ENCODE peak calls at places on chromosomes 4 and X, in ten cellular contexts. One of them, this sample, is unnamed.

GRCh38 chrX:443676-444210 is 57.0 kb upstream of the PPP2R3B start:
- DNase-seq in heart left ventricle: no peak
- DNase-seq in bronchial epithelial cell: no peak
- DNase-seq in K562: no peak
- DNase-seq in cardiac muscle cell: no peak
- DNase-seq in tibial artery: no peak
- DNase-seq in CD8-positive, alpha-beta T cell: no peak
- DNase-seq in Caco-2: no peak
- DNase-seq in upper lobe of right lung: peak; percentile 33
- DNase-seq in HL-60: no peak
- DNase-seq in this sample: no peak

GRCh38 chr4:118765399-118765798 is 70.5 kb downstream of the SEC24D start:
- DNase-seq in K562: peak; percentile 57
- DNase-seq in tibial artery: no peak
- DNase-seq in HL-60: no peak
- DNase-seq in bronchial epithelial cell: peak; percentile 87
- DNase-seq in upper lobe of right lung: no peak
- DNase-seq in CD8-positive, alpha-beta T cell: no peak
- DNase-seq in cardiac muscle cell: peak; percentile 97
- DNase-seq in heart left ventricle: no peak
- DNase-seq in Caco-2: no peak
- DNase-seq in this sample: no peak

GRCh38 chr4:38489924-38490639 is 173.9 kb upstream of the KLF3 start:
- DNase-seq in bronchial epithelial cell: peak; percentile 47
- DNase-seq in heart left ventricle: no peak
- DNase-seq in cardiac muscle cell: peak; percentile 66
- DNase-seq in HL-60: no peak
- DNase-seq in CD8-positive, alpha-beta T cell: no peak
- DNase-seq in K562: no peak
- DNase-seq in Caco-2: no peak
- DNase-seq in tibial artery: no peak
- DNase-seq in upper lobe of right lung: no peak
- DNase-seq in this sample: no peak

GRCh38 chrX:57906790-57907189 is 3.5 kb downstream of the ZXDA start:
- DNase-seq in K562: no peak
- DNase-seq in bronchial epithelial cell: no peak
- DNase-seq in HL-60: no peak
- DNase-seq in upper lobe of right lung: no peak
- DNase-seq in CD8-positive, alpha-beta T cell: no peak
- DNase-seq in Caco-2: no peak
- DNase-seq in tibial artery: no peak
- DNase-seq in cardiac muscle cell: peak; percentile 64
- DNase-seq in heart left ventricle: no peak
- DNase-seq in this sample: no peak

GRCh38 chrX:141791856-141792255 is 46.3 kb upstream of the MAGEC3 start:
- DNase-seq in Caco-2: no peak
- DNase-seq in bronchial epithelial cell: no peak
- DNase-seq in upper lobe of right lung: no peak
- DNase-seq in CD8-positive, alpha-beta T cell: no peak
- DNase-seq in K562: no peak
- DNase-seq in HL-60: no peak
- DNase-seq in cardiac muscle cell: no peak
- DNase-seq in tibial artery: no peak
- DNase-seq in heart left ventricle: no peak
- DNase-seq in this sample: no peak

GRCh38 chr4:153497988-153498967 is 32.1 kb downstream of the TMEM131L start:
- DNase-seq in CD8-positive, alpha-beta T cell: no peak
- DNase-seq in bronchial epithelial cell: no peak
- DNase-seq in HL-60: no peak
- DNase-seq in K562: no peak
- DNase-seq in heart left ventricle: no peak
- DNase-seq in upper lobe of right lung: no peak
- DNase-seq in cardiac muscle cell: peak; percentile 86
- DNase-seq in Caco-2: no peak
- DNase-seq in tibial artery: no peak
- DNase-seq in this sample: no peak

GRCh38 chrX:16212024-16212423 is 44.7 kb downstream of the MAGEB17 start:
- DNase-seq in K562: no peak
- DNase-seq in HL-60: no peak
- DNase-seq in CD8-positive, alpha-beta T cell: no peak
- DNase-seq in tibial artery: no peak
- DNase-seq in bronchial epithelial cell: peak; percentile 60
- DNase-seq in cardiac muscle cell: peak; percentile 5
- DNase-seq in upper lobe of right lung: no peak
- DNase-seq in heart left ventricle: no peak
- DNase-seq in Caco-2: no peak
- DNase-seq in this sample: no peak

GRCh38 chr4:24105183-24106039 is 215.6 kb upstream of the PPARGC1A start:
- DNase-seq in K562: no peak
- DNase-seq in HL-60: no peak
- DNase-seq in bronchial epithelial cell: peak; percentile 88
- DNase-seq in Caco-2: no peak
- DNase-seq in cardiac muscle cell: peak; percentile 91
- DNase-seq in tibial artery: no peak
- DNase-seq in CD8-positive, alpha-beta T cell: no peak
- DNase-seq in heart left ventricle: no peak
- DNase-seq in upper lobe of right lung: no peak
- DNase-seq in this sample: no peak

GRCh38 chr4:181582595-181582994 is 660.6 kb upstream of the TENM3 start:
- DNase-seq in K562: peak; percentile 5
- DNase-seq in bronchial epithelial cell: no peak
- DNase-seq in tibial artery: no peak
- DNase-seq in Caco-2: no peak
- DNase-seq in upper lobe of right lung: no peak
- DNase-seq in heart left ventricle: no peak
- DNase-seq in cardiac muscle cell: no peak
- DNase-seq in CD8-positive, alpha-beta T cell: no peak
- DNase-seq in HL-60: no peak
- DNase-seq in this sample: no peak

GRCh38 chr4:114860791-114861190 is 252.6 kb downstream of the NDST4 start:
- DNase-seq in bronchial epithelial cell: no peak
- DNase-seq in tibial artery: no peak
- DNase-seq in upper lobe of right lung: no peak
- DNase-seq in Caco-2: no peak
- DNase-seq in CD8-positive, alpha-beta T cell: no peak
- DNase-seq in HL-60: no peak
- DNase-seq in heart left ventricle: no peak
- DNase-seq in K562: no peak
- DNase-seq in cardiac muscle cell: no peak
- DNase-seq in this sample: no peak

GRCh38 chrX:55919367-55920221 is 202.0 kb downstream of the RRAGB start:
- DNase-seq in K562: no peak
- DNase-seq in bronchial epithelial cell: no peak
- DNase-seq in upper lobe of right lung: no peak
- DNase-seq in HL-60: no peak
- DNase-seq in CD8-positive, alpha-beta T cell: no peak
- DNase-seq in heart left ventricle: no peak
- DNase-seq in tibial artery: no peak
- DNase-seq in cardiac muscle cell: no peak
- DNase-seq in Caco-2: no peak
- DNase-seq in this sample: no peak

GRCh38 chrX:21949689-21950088 is 9.2 kb downstream of the SMS start:
- DNase-seq in cardiac muscle cell: no peak
- DNase-seq in K562: no peak
- DNase-seq in HL-60: no peak
- DNase-seq in Caco-2: no peak
- DNase-seq in heart left ventricle: no peak
- DNase-seq in upper lobe of right lung: no peak
- DNase-seq in tibial artery: no peak
- DNase-seq in bronchial epithelial cell: no peak
- DNase-seq in CD8-positive, alpha-beta T cell: no peak
- DNase-seq in this sample: no peak

DNA sequence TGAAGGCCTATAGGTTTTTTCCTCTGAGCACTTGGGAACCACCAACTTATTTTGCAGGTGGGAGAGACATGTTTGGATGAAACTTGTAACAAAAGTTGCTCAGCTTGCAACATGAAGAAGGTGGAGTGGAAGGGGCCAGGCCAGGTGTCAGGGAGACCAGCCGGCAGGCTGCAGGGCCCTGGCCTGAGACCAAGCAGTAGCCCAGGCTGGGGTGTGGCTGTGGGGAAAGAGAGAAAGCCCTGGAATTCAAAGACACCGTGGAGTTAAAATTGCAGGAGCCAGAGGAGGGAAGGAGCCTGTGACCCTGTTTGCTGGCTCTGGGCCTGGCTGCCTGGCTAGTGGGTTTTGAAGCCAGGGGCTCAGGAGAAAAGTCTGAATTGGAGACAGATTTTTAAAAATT is 43.4 kb downstream of the EFNB1 start:
- DNase-seq in HL-60: no peak
- DNase-seq in upper lobe of right lung: no peak
- DNase-seq in K562: no peak
- DNase-seq in Caco-2: no peak
- DNase-seq in cardiac muscle cell: no peak
- DNase-seq in CD8-positive, alpha-beta T cell: no peak
- DNase-seq in heart left ventricle: no peak
- DNase-seq in bronchial epithelial cell: no peak
- DNase-seq in tibial artery: no peak
- DNase-seq in this sample: no peak
- H3K27me3 ChIP-seq in HL-60: no peaks in the 10 kb centered on the region
- H3K27me3 ChIP-seq in upper lobe of right lung: no peaks in the 10 kb centered on the region
- H3K27me3 ChIP-seq in K562: no peaks in the 10 kb centered on the region
- H3K27me3 ChIP-seq in Caco-2: no peaks in the 10 kb centered on the region
- H3K27me3 ChIP-seq in cardiac muscle cell: peaks cover 8% of the 10 kb centered on the region
- H3K27me3 ChIP-seq in CD8-positive, alpha-beta T cell: no peaks in the 10 kb centered on the region
- H3K27me3 ChIP-seq in heart left ventricle: peaks cover 10% of the 10 kb centered on the region
- H3K27me3 ChIP-seq in bronchial epithelial cell: no peaks in the 10 kb centered on the region
- H3K27me3 ChIP-seq in tibial artery: no peaks in the 10 kb centered on the region
- H3K27me3 ChIP-seq in this sample: no peaks in the 10 kb centered on the region

GRCh38 chr4:88757776-88758175 is 60.1 kb upstream of the NAP1L5 start:
- DNase-seq in upper lobe of right lung: no peak
- DNase-seq in CD8-positive, alpha-beta T cell: no peak
- DNase-seq in heart left ventricle: no peak
- DNase-seq in HL-60: no peak
- DNase-seq in tibial artery: no peak
- DNase-seq in K562: no peak
- DNase-seq in bronchial epithelial cell: no peak
- DNase-seq in cardiac muscle cell: no peak
- DNase-seq in Caco-2: no peak
- DNase-seq in this sample: no peak
- H3K4me3 ChIP-seq in upper lobe of right lung: peak overlapping the region; percentile 22
- H3K4me3 ChIP-seq in CD8-positive, alpha-beta T cell: no peak overlapping the region
- H3K4me3 ChIP-seq in heart left ventricle: no peak overlapping the region
- H3K4me3 ChIP-seq in HL-60: no peak overlapping the region
- H3K4me3 ChIP-seq in tibial artery: no peak overlapping the region
- H3K4me3 ChIP-seq in K562: no peak overlapping the region
- H3K4me3 ChIP-seq in bronchial epithelial cell: no peak overlapping the region
- H3K4me3 ChIP-seq in cardiac muscle cell: no peak overlapping the region
- H3K4me3 ChIP-seq in Caco-2: no peak overlapping the region
- H3K4me3 ChIP-seq in this sample: no peak overlapping the region

DNA sequence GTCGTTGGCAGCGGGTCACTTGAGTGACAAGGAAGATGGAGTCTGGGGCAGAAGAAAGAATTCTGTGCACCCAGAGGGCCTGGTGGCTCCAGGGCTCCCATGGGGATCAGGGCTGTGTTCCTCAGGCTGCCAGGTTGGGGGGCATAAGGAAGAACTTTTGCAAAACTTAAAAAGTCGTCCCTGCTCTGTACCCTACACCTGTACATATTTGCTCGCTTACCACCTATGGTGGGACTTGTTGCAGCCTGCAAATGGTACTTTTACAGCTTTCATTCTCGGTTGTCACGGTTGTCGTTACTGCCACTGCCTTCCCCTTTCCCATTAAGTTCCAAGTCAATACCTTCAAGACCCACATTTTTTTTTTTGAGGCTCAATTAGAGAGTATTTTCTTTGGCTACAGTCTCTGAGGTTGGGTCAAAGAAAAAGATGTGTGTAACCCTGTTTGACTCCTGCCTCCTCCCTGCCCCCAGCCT is 9.1 kb downstream of the ARX start:
- DNase-seq in heart left ventricle: no peak
- DNase-seq in bronchial epithelial cell: no peak
- DNase-seq in CD8-positive, alpha-beta T cell: no peak
- DNase-seq in upper lobe of right lung: no peak
- DNase-seq in HL-60: no peak
- DNase-seq in tibial artery: no peak
- DNase-seq in cardiac muscle cell: no peak
- DNase-seq in Caco-2: no peak
- DNase-seq in K562: no peak
- DNase-seq in this sample: no peak
- H3K27me3 ChIP-seq in heart left ventricle: peaks cover 97% of the 10 kb centered on the region
- H3K27me3 ChIP-seq in bronchial epithelial cell: peaks cover 25% of the 10 kb centered on the region
- H3K27me3 ChIP-seq in CD8-positive, alpha-beta T cell: no peaks in the 10 kb centered on the region
- H3K27me3 ChIP-seq in upper lobe of right lung: peaks cover 58% of the 10 kb centered on the region
- H3K27me3 ChIP-seq in HL-60: peaks cover 46% of the 10 kb centered on the region
- H3K27me3 ChIP-seq in tibial artery: peaks cover 81% of the 10 kb centered on the region
- H3K27me3 ChIP-seq in cardiac muscle cell: peaks cover 100% of the 10 kb centered on the region
- H3K27me3 ChIP-seq in Caco-2: no peaks in the 10 kb centered on the region
- H3K27me3 ChIP-seq in K562: peaks cover 2% of the 10 kb centered on the region
- H3K27me3 ChIP-seq in this sample: peaks cover 96% of the 10 kb centered on the region

GRCh38 chrX:123188081-123188480 is 4.0 kb downstream of the GRIA3 start:
- DNase-seq in heart left ventricle: no peak
- DNase-seq in CD8-positive, alpha-beta T cell: no peak
- DNase-seq in tibial artery: no peak
- DNase-seq in Caco-2: no peak
- DNase-seq in bronchial epithelial cell: peak; percentile 41
- DNase-seq in K562: no peak
- DNase-seq in cardiac muscle cell: no peak
- DNase-seq in upper lobe of right lung: no peak
- DNase-seq in HL-60: no peak
- DNase-seq in this sample: no peak

GRCh38 chrX:123186796-123187195 is 2.7 kb downstream of the GRIA3 start:
- DNase-seq in upper lobe of right lung: no peak
- DNase-seq in Caco-2: no peak
- DNase-seq in K562: no peak
- DNase-seq in HL-60: no peak
- DNase-seq in tibial artery: no peak
- DNase-seq in heart left ventricle: no peak
- DNase-seq in CD8-positive, alpha-beta T cell: no peak
- DNase-seq in cardiac muscle cell: no peak
- DNase-seq in bronchial epithelial cell: no peak
- DNase-seq in this sample: no peak

GRCh38 chrX:123184199-123184857 is at the start of gene GRIA3:
- DNase-seq in heart left ventricle: no peak
- DNase-seq in upper lobe of right lung: no peak
- DNase-seq in bronchial epithelial cell: peak; percentile 22
- DNase-seq in CD8-positive, alpha-beta T cell: no peak
- DNase-seq in tibial artery: peak; percentile 53
- DNase-seq in K562: no peak
- DNase-seq in HL-60: no peak
- DNase-seq in Caco-2: no peak
- DNase-seq in cardiac muscle cell: no peak
- DNase-seq in this sample: no peak

GRCh38 chrX:123184858-123185251 is 777 bp downstream of the GRIA3 start:
- DNase-seq in cardiac muscle cell: no peak
- DNase-seq in HL-60: no peak
- DNase-seq in heart left ventricle: no peak
- DNase-seq in K562: no peak
- DNase-seq in bronchial epithelial cell: no peak
- DNase-seq in tibial artery: peak; percentile 61
- DNase-seq in CD8-positive, alpha-beta T cell: no peak
- DNase-seq in upper lobe of right lung: no peak
- DNase-seq in Caco-2: no peak
- DNase-seq in this sample: no peak

DNA sequence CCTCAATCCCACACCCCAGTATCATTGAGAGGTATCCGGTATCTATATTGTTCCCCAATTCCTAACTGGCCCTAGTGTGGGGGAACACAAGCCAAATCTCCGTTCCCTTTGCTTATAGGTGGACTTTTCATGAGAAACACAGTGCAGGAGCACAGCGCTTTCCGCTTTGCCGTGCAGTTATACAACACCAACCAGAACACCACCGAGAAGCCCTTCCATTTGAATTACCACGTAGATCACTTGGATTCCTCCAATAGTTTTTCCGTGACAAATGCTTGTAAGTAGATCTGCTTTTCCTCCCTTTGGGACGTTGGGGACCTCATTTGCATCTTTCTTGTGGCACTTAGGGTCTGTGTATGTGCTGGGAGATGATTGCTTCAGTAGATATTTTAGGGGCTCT is 1.6 kb downstream of the GRIA3 start:
- DNase-seq in cardiac muscle cell: no peak
- DNase-seq in CD8-positive, alpha-beta T cell: no peak
- DNase-seq in K562: no peak
- DNase-seq in HL-60: no peak
- DNase-seq in bronchial epithelial cell: no peak
- DNase-seq in Caco-2: no peak
- DNase-seq in heart left ventricle: no peak
- DNase-seq in tibial artery: no peak
- DNase-seq in upper lobe of right lung: no peak
- DNase-seq in this sample: no peak
- H3K4me3 ChIP-seq in cardiac muscle cell: peak overlapping the region; percentile 52
- H3K4me3 ChIP-seq in CD8-positive, alpha-beta T cell: no peak overlapping the region
- H3K4me3 ChIP-seq in K562: no peak overlapping the region
- H3K4me3 ChIP-seq in HL-60: no peak overlapping the region
- H3K4me3 ChIP-seq in bronchial epithelial cell: no peak overlapping the region
- H3K4me3 ChIP-seq in Caco-2: no peak overlapping the region
- H3K4me3 ChIP-seq in heart left ventricle: no peak overlapping the region
- H3K4me3 ChIP-seq in tibial artery: peak overlapping the region; percentile 58
- H3K4me3 ChIP-seq in upper lobe of right lung: no peak overlapping the region
- H3K4me3 ChIP-seq in this sample: no peak overlapping the region

This sample was measured in RWPE2.